ENCODE peak calls at places on chromosome 10, in six cellular contexts. M is mammary epithelial cell, R is GM20000, O is A549, V is upper lobe of right lung, G is activated B cell treated with CpG ODN at 0.5 μM for 24 hours. Q is an unnamed sample.

GRCh38 chr10:79259834-79260233 is 87.4 kb upstream of the PPIF start:
- DNase-seq in M (no peak), R (no peak), V (no peak), O (no peak), G (no peak), Q (no peak)

GRCh38 chr10:22615819-22616499 is 98.4 kb downstream of the PIP4K2A start:
- DNase-seq in O (no peak), R (peak; percentile 60), G (peak; percentile 36), M (no peak), V (peak; percentile 79), Q (peak; percentile 46)

GRCh38 chr10:115141254-115141653 is 48.1 kb downstream of the ATRNL1 start:
- DNase-seq in O (no peak), R (no peak), V (no peak), G (no peak), M (no peak), Q (no peak)

GRCh38 chr10:61760943-61761824 is 98.5 kb downstream of the CABCOCO1 start:
- DNase-seq in M (peak; percentile 74), R (no peak), V (no peak), O (no peak), G (no peak), Q (no peak)

GRCh38 chr10:80459047-80459865 is 5.1 kb downstream of the TSPAN14 start:
- DNase-seq in V (peak; percentile 90), R (peak; percentile 71), M (peak; percentile 93), G (peak; percentile 27), O (no peak), Q (peak; percentile 66)

GRCh38 chr10:45063605-45064231 is 63.0 kb downstream of the ZNF22 start:
- DNase-seq in O (no peak), M (peak; percentile 83), V (no peak), R (no peak), G (no peak), Q (no peak)

GRCh38 chr10:121708921-121709625 is 110.8 kb upstream of the FGFR2 start:
- DNase-seq in R (no peak), G (no peak), V (no peak), M (no peak), O (no peak), Q (no peak)

GRCh38 chr10:122550983-122551382 is 9.6 kb upstream of the DMBT1 start:
- DNase-seq in G (no peak), M (no peak), V (no peak), R (no peak), O (no peak), Q (no peak)

GRCh38 chr10:91604936-91605534 is 27.8 kb downstream of the PPP1R3C start:
- DNase-seq in G (no peak), M (peak; percentile 66), V (no peak), R (no peak), O (no peak), Q (no peak)

GRCh38 chr10:128626397-128627060 is 500.3 kb upstream of the MKI67 start:
- DNase-seq in R (no peak), M (no peak), G (no peak), V (no peak), O (no peak), Q (no peak)

GRCh38 chr10:14665304-14665703 is 109.4 kb downstream of the FAM107B start:
- DNase-seq in V (no peak), O (no peak), M (peak; percentile 72), R (no peak), G (no peak), Q (no peak)

GRCh38 chr10:87818505-87819273 is 663 bp upstream of the ATAD1 start:
- DNase-seq in M (peak; percentile 55), R (peak; percentile 54), V (peak; percentile 67), G (no peak), O (peak; percentile 30), Q (peak; percentile 76)

GRCh38 chr10:9228770-9229169 is 1174.3 kb downstream of the GATA3 start:
- DNase-seq in M (peak; percentile 40), G (no peak), R (no peak), O (no peak), V (no peak), Q (no peak)

GRCh38 chr10:11533328-11533781 is 78.1 kb downstream of the USP6NL start:
- DNase-seq in V (no peak), O (no peak), M (peak; percentile 38), R (no peak), G (no peak), Q (no peak)

GRCh38 chr10:99976886-99977391 is 32.8 kb downstream of the DNMBP start:
- DNase-seq in R (no peak), M (peak; percentile 96), O (peak; percentile 55), V (no peak), G (no peak), Q (no peak)

GRCh38 chr10:80463868-80464267 is 9.8 kb downstream of the TSPAN14 start:
- DNase-seq in O (no peak), M (no peak), R (no peak), V (no peak), G (no peak), Q (no peak)

GRCh38 chr10:97401455-97401919 is 347 bp upstream of the RRP12 start:
- DNase-seq in O (no peak), R (no peak), V (no peak), M (no peak), G (no peak), Q (no peak)

GRCh38 chr10:57494481-57494880 is 773.2 kb downstream of the IPMK start:
- DNase-seq in G (no peak), O (no peak), M (no peak), R (no peak), V (no peak), Q (no peak)

GRCh38 chr10:71222541-71223364 is 10.4 kb downstream of the UNC5B start:
- DNase-seq in R (no peak), O (no peak), V (peak; percentile 47), G (peak; percentile 4), M (peak; percentile 23), Q (no peak)

DNA sequence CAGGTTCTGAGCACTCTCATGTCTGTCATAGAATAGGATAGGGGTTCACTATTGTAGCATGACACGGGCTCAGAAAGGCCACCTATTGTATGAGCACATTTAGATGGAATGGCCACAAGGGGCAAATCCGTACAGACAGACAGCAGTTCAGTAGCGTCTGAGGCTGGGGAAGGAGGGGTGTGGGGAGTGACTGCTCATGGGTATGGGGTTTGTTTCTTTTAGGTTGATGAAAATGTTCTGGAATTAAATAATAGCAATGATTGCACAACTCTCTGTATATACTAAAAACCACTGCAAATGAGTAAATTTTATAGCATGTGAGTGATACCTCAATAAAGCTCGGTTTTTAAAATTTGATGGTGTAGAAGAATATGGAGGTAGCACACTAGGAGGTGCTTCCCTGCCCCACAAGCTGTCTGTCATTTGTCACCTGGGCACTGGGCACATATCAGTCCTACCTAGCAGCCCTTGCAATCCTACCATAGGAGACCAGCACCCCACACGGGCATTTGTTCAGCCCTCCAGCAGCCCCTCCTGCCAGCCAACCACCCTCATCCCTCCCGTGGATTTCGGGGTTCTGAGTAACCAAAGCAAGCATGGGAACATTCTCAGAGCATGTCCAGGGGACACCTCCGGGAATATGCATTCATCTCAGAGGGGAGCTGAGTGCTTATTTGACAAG is 35.2 kb downstream of the KCNMA1 start:
- DNase-seq in R (no peak), M (no peak), V (no peak), G (no peak), O (no peak), Q (no peak)
- TF ChIP-seq CTCF in R (no peak), M (no peak), V (no peak), G (no peak), O (no peak), Q (no peak)

GRCh38 chr10:13003781-13004180 is 2.3 kb upstream of the CCDC3 start:
- DNase-seq in G (no peak), V (no peak), R (no peak), M (no peak), O (no peak), Q (no peak)

GRCh38 chr10:13000431-13000830 is 1.1 kb downstream of the CCDC3 start:
- DNase-seq in M (no peak), O (no peak), V (no peak), R (no peak), G (no peak), Q (no peak)

GRCh38 chr10:13003004-13003403 is 1.5 kb upstream of the CCDC3 start:
- DNase-seq in M (no peak), R (no peak), O (no peak), G (no peak), V (no peak), Q (no peak)

GRCh38 chr10:13001041-13001886 is at the start of gene CCDC3:
- DNase-seq in M (no peak), G (no peak), V (no peak), R (peak; percentile 39), O (peak; percentile 14), Q (no peak)

DNA sequence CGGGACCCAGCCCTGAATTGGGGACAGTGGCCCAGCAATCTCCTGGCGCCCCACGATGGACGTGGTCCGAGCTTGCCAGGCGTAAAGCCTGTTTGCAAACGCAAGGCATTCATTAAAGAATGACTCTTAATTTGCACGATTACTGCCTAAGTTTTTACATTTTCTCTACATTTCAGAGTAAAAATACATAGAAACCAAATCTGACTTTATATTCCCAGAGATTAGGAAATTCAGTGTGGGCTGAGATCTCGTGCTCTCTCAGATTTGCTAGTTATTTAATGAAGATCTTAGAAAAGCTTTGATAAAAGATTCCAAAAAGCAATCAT is 337 bp upstream of the CCDC3 start:
- DNase-seq in R (no peak), G (no peak), O (no peak), V (no peak), M (no peak), Q (no peak)
- TF ChIP-seq CTCF in R (no peak), G (no peak), O (no peak), V (no peak), M (no peak), Q (no peak)

GRCh38 chr10:124621637-124622036 is 122.5 kb downstream of the FAM53B start:
- DNase-seq in R (no peak), V (no peak), O (no peak), M (no peak), G (no peak), Q (no peak)
- TF ChIP-seq CTCF in R (no peak), V (no peak), O (no peak), M (no peak), G (no peak), Q (no peak)

DNA sequence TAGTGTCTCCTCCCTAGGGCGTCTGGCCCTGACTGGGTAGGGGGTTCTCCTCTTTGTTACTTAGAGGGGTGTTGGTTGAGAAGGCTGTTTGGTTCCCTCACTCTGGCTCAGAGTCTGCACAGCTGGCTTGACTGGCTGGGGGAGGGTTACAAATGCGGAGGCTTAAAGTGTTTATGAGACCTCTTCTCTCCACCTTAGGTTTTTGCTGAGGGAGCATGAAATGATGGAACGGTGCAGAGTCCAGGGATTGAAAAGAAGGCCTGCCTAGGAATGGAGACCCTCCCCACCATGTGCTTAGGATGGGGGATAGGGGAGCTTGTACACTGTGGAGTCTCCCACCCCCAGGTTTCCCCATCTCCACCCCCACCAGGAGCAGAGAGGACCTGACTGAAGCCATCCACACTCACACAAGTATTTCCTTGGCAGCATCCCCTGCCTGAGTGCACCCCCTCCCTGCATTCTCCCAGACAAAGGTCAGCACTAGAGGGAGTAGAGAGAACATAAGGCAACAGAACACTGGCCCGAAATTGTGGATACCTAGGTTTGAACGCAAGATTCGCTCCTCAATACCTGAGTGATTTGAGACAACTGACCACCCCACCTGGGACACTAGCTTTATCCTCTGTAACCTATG is 1.7 kb upstream of the LDB1 start:
- DNase-seq in M (no peak), V (no peak), O (no peak), R (no peak), G (no peak), Q (no peak)
- TF ChIP-seq CTCF in M (no peak), V (no peak), O (no peak), R (no peak), G (no peak), Q (no peak)